ENCODE peak calls at places on chromosomes 13 and 19, in nine cellular contexts. O is colonic mucosa; I is right atrium auricular region; K is CD8-positive, alpha-beta T cell; C is left lung; Z is ovary; X is brain microvascular endothelial cell; U is astrocyte; E is left ventricle myocardium inferior. Q is an unnamed sample.

GRCh38 chr13:111437417-111437816 is 117.0 kb downstream of the TEX29 start:
- DNase-seq in Z (no peak), I (no peak), U (no peak), K (no peak), X (no peak), O (no peak), E (no peak), C (no peak), Q (no peak)

GRCh38 chr13:99281811-99282263 is 23.7 kb upstream of the GPR18 start:
- DNase-seq in E (peak; percentile 62), U (no peak), I (peak; percentile 77), Z (no peak), O (peak; percentile 50), C (peak; percentile 77), K (no peak), X (no peak), Q (no peak)

GRCh38 chr13:35917942-35918645 is 213.1 kb downstream of the DCLK1 start:
- DNase-seq in X (no peak), K (no peak), O (no peak), I (no peak), C (no peak), E (no peak), Z (no peak), U (peak; percentile 36), Q (no peak)

GRCh38 chr13:80604094-80604493 is 263.2 kb upstream of the SPRY2 start:
- DNase-seq in Z (no peak), X (no peak), E (peak; percentile 22), I (no peak), K (no peak), O (no peak), C (no peak), U (no peak), Q (no peak)

GRCh38 chr13:46343279-46343949 is 43.6 kb downstream of the RUBCNL start:
- DNase-seq in U (no peak), X (no peak), C (no peak), O (no peak), Z (no peak), I (peak; percentile 34), K (no peak), E (no peak), Q (no peak)

GRCh38 chr13:90839061-90839460 is 508.4 kb upstream of the MIR17HG start:
- DNase-seq in U (no peak), O (no peak), I (no peak), C (no peak), K (no peak), E (no peak), Z (no peak), X (no peak), Q (peak; percentile 70)

GRCh38 chr13:113245858-113246791 is 36.7 kb downstream of the CUL4A start:
- DNase-seq in K (no peak), U (no peak), O (no peak), I (no peak), E (no peak), Z (no peak), C (peak; percentile 65), X (no peak), Q (peak; percentile 14)

GRCh38 chr19:12880551-12881171 is 588 bp downstream of the DNASE2 start:
- DNase-seq in K (no peak), X (peak; percentile 5), Z (peak; percentile 61), O (peak; percentile 39), E (no peak), C (no peak), U (peak; percentile 6), I (peak; percentile 60), Q (no peak)

GRCh38 chr19:16206637-16207036 is 8.9 kb downstream of the AP1M1 start:
- DNase-seq in X (no peak), K (no peak), Z (no peak), I (no peak), C (no peak), U (no peak), E (no peak), O (no peak), Q (no peak)

GRCh38 chr19:50821622-50822021 is 2.0 kb downstream of the KLK1 start:
- DNase-seq in Z (no peak), X (no peak), C (no peak), E (no peak), I (no peak), K (no peak), O (no peak), U (no peak), Q (no peak)

GRCh38 chr19:42185281-42185680 is 32.2 kb downstream of the DEDD2 start:
- DNase-seq in O (no peak), I (no peak), C (no peak), K (no peak), Z (no peak), U (peak; percentile 22), E (no peak), X (no peak), Q (no peak)

GRCh38 chr19:29549105-29550070 is 23.6 kb downstream of the VSTM2B start:
- DNase-seq in K (no peak), Z (no peak), X (no peak), O (no peak), U (no peak), E (no peak), I (no peak), C (no peak), Q (no peak)

DNA sequence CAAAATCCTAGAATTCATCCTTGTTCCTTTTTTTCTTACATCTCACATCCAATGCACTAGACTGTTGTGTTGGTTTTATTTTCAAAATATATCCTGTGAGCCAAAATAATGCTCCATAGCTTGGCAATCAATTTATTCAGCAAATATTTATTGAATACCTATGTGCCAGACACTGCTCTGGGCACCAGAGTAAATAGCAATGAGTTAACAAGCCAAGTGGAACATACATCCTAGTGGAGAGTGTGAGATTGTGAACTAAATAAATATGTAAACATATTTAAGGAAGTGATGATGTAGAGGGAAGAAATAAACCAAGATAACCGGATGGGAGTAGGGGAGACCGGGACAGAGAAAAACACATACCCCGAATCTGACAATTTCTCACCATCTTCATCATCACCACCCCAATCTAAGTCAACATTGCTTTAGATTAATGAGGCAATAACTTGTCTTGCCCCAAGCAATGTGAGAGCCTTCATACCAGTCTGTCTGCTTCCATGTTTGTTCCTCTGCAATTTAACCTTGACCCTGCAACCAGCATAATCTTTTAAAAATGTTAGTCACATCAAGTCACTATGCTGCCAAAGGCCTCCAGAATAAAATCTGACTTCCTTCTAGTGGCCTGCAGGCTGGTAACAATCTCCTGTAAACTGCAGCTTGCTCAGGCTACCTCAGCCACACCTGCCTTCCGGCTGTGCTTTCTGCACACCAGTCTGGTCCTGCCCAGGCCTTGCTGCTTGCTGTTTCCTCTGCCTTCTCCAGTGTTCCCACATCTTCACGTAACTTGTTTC is 199.2 kb downstream of the DLEU7 start:
- DNase-seq in K (no peak), U (no peak), O (peak; percentile 28), E (no peak), X (no peak), C (no peak), Z (no peak), I (no peak), Q (peak; percentile 95)
- H3K27me3 ChIP-seq in K (no peaks in the 10 kb centered on the region), U (no peaks in the 10 kb centered on the region), O (no peaks in the 10 kb centered on the region), E (no peaks in the 10 kb centered on the region), X (no peaks in the 10 kb centered on the region), C (no peaks in the 10 kb centered on the region), Z (no peaks in the 10 kb centered on the region), I (no peaks in the 10 kb centered on the region), Q (no peaks in the 10 kb centered on the region)

GRCh38 chr19:3670258-3670795 is 29.9 kb downstream of the PIP5K1C start:
- DNase-seq in K (no peak), I (peak; percentile 97), C (no peak), X (peak; percentile 65), Z (peak; percentile 84), O (peak; percentile 49), U (peak; percentile 85), E (peak; percentile 81), Q (no peak)

GRCh38 chr19:3672575-3672948 is 27.7 kb downstream of the PIP5K1C start:
- DNase-seq in C (no peak), O (no peak), X (no peak), I (no peak), Z (no peak), K (no peak), E (no peak), U (no peak), Q (no peak)

GRCh38 chr19:3669616-3670257 is 30.5 kb downstream of the PIP5K1C start:
- DNase-seq in K (no peak), I (no peak), X (no peak), O (no peak), Z (no peak), E (no peak), C (no peak), U (no peak), Q (no peak)

GRCh38 chr19:3671680-3672574 is 28.3 kb downstream of the PIP5K1C start:
- DNase-seq in E (no peak), Z (no peak), I (no peak), K (no peak), C (no peak), X (no peak), U (peak; percentile 25), O (no peak), Q (no peak)

GRCh38 chr19:3670796-3671679 is 29.2 kb downstream of the PIP5K1C start:
- DNase-seq in C (peak; percentile 63), U (peak; percentile 54), I (peak; percentile 94), X (peak; percentile 56), K (no peak), E (peak; percentile 86), O (peak; percentile 51), Z (peak; percentile 88), Q (no peak)
- H3K4me3 ChIP-seq in C (peak overlapping the region; percentile 8), U (no peak overlapping the region), I (peak overlapping the region; percentile 33), X (no peak overlapping the region), K (peak overlapping the region; percentile 6), E (peak overlapping the region; percentile 61), O (no peak overlapping the region), Z (peak overlapping the region; percentile 37), Q (no peak overlapping the region)

GRCh38 chr19:6587998-6588507 is 2.9 kb downstream of the CD70 start:
- DNase-seq in X (no peak), I (no peak), U (no peak), Z (no peak), K (no peak), C (no peak), E (no peak), O (no peak), Q (no peak)
- H3K27me3 ChIP-seq in X (peaks cover 51% of the 10 kb centered on the region), I (peaks cover 28% of the 10 kb centered on the region), U (peaks cover 47% of the 10 kb centered on the region), Z (no peaks in the 10 kb centered on the region), K (peaks cover 23% of the 10 kb centered on the region), C (peaks cover 63% of the 10 kb centered on the region), E (peaks cover 100% of the 10 kb centered on the region), O (peaks cover 35% of the 10 kb centered on the region), Q (peaks cover 37% of the 10 kb centered on the region)

GRCh38 chr19:43633520-43633919 is 6.1 kb downstream of the CADM4 start:
- DNase-seq in C (no peak), E (no peak), O (no peak), K (no peak), I (no peak), Z (no peak), X (no peak), U (no peak), Q (no peak)

GRCh38 chr19:43634068-43634467 is 5.6 kb downstream of the CADM4 start:
- DNase-seq in Z (no peak), X (no peak), I (no peak), C (no peak), K (no peak), E (no peak), O (no peak), U (no peak), Q (peak; percentile 52)

GRCh38 chr19:43634516-43634876 is 5.2 kb downstream of the CADM4 start:
- DNase-seq in Z (no peak), U (no peak), X (no peak), O (no peak), I (no peak), E (no peak), K (no peak), C (no peak), Q (no peak)

GRCh38 chr19:43636121-43636683 is 3.4 kb downstream of the CADM4 start:
- DNase-seq in U (peak; percentile 27), K (no peak), X (no peak), I (no peak), C (no peak), E (no peak), Z (no peak), O (no peak), Q (no peak)

GRCh38 chr19:43634877-43635560 is 4.6 kb downstream of the CADM4 start:
- DNase-seq in K (no peak), U (no peak), I (no peak), C (no peak), Z (peak; percentile 65), O (no peak), X (peak; percentile 3), E (no peak), Q (no peak)
- H3K4me3 ChIP-seq in K (no peak overlapping the region), U (peak overlapping the region; percentile 22), I (peak overlapping the region; percentile 4), C (no peak overlapping the region), Z (peak overlapping the region; percentile 2), O (no peak overlapping the region), X (peak overlapping the region; percentile 35), E (peak overlapping the region; percentile 11), Q (no peak overlapping the region)

Q was measured in bronchial epithelial cell.